ENCODE peak calls at places on chromosomes 13 and 19, in nine cellular contexts. One of them, this sample, is unnamed.

GRCh38 chr19:16045893-16046292 is 30.4 kb upstream of the TPM4 start:
- DNase-seq in left lung: no peak
- DNase-seq in cardiac fibroblast: no peak
- DNase-seq in WERI-Rb-1: no peak
- DNase-seq in foreskin fibroblast: no peak
- DNase-seq in HFFc6: no peak
- DNase-seq in activated B cell treated with CpG ODN at 0.5 μM for 24 hours: no peak
- DNase-seq in AG09319: no peak
- DNase-seq in breast epithelium: no peak
- DNase-seq in this sample: no peak

GRCh38 chr19:41808663-41809566 is 12.5 kb downstream of the CEACAM3 start:
- DNase-seq in left lung: peak; percentile 79
- DNase-seq in cardiac fibroblast: no peak
- DNase-seq in WERI-Rb-1: no peak
- DNase-seq in foreskin fibroblast: no peak
- DNase-seq in HFFc6: no peak
- DNase-seq in activated B cell treated with CpG ODN at 0.5 μM for 24 hours: no peak
- DNase-seq in AG09319: no peak
- DNase-seq in breast epithelium: no peak
- DNase-seq in this sample: no peak

GRCh38 chr13:106104281-106104901 is 431.1 kb downstream of the EFNB2 start:
- DNase-seq in left lung: no peak
- DNase-seq in cardiac fibroblast: peak; percentile 95
- DNase-seq in WERI-Rb-1: no peak
- DNase-seq in foreskin fibroblast: peak; percentile 88
- DNase-seq in HFFc6: peak; percentile 89
- DNase-seq in activated B cell treated with CpG ODN at 0.5 μM for 24 hours: no peak
- DNase-seq in AG09319: peak; percentile 4
- DNase-seq in breast epithelium: no peak
- DNase-seq in this sample: no peak

GRCh38 chr19:4379383-4380253 is 20.7 kb downstream of the SH3GL1 start:
- DNase-seq in left lung: peak; percentile 74
- DNase-seq in cardiac fibroblast: peak; percentile 89
- DNase-seq in WERI-Rb-1: no peak
- DNase-seq in foreskin fibroblast: no peak
- DNase-seq in HFFc6: no peak
- DNase-seq in activated B cell treated with CpG ODN at 0.5 μM for 24 hours: peak; percentile 41
- DNase-seq in AG09319: no peak
- DNase-seq in breast epithelium: no peak
- DNase-seq in this sample: no peak

GRCh38 chr13:41614671-41615519 is 157.5 kb downstream of the RGCC start:
- DNase-seq in left lung: no peak
- DNase-seq in cardiac fibroblast: peak; percentile 65
- DNase-seq in WERI-Rb-1: no peak
- DNase-seq in foreskin fibroblast: peak; percentile 70
- DNase-seq in HFFc6: peak; percentile 27
- DNase-seq in activated B cell treated with CpG ODN at 0.5 μM for 24 hours: no peak
- DNase-seq in AG09319: no peak
- DNase-seq in breast epithelium: no peak
- DNase-seq in this sample: no peak

GRCh38 chr19:33998739-33999345 is 173.5 kb upstream of the LSM14A start:
- DNase-seq in left lung: no peak
- DNase-seq in cardiac fibroblast: peak; percentile 21
- DNase-seq in WERI-Rb-1: no peak
- DNase-seq in foreskin fibroblast: no peak
- DNase-seq in HFFc6: no peak
- DNase-seq in activated B cell treated with CpG ODN at 0.5 μM for 24 hours: no peak
- DNase-seq in AG09319: no peak
- DNase-seq in breast epithelium: no peak
- DNase-seq in this sample: no peak

GRCh38 chr13:75359266-75359665 is 122.7 kb downstream of the TBC1D4 start:
- DNase-seq in left lung: no peak
- DNase-seq in cardiac fibroblast: peak; percentile 94
- DNase-seq in WERI-Rb-1: no peak
- DNase-seq in foreskin fibroblast: peak; percentile 80
- DNase-seq in HFFc6: peak; percentile 93
- DNase-seq in activated B cell treated with CpG ODN at 0.5 μM for 24 hours: no peak
- DNase-seq in AG09319: peak; percentile 41
- DNase-seq in breast epithelium: no peak
- DNase-seq in this sample: no peak

GRCh38 chr19:46880440-46880839 is 19.6 kb downstream of the ARHGAP35 start:
- DNase-seq in left lung: no peak
- DNase-seq in cardiac fibroblast: peak; percentile 56
- DNase-seq in WERI-Rb-1: no peak
- DNase-seq in foreskin fibroblast: no peak
- DNase-seq in HFFc6: no peak
- DNase-seq in activated B cell treated with CpG ODN at 0.5 μM for 24 hours: no peak
- DNase-seq in AG09319: no peak
- DNase-seq in breast epithelium: no peak
- DNase-seq in this sample: no peak

GRCh38 chr19:45161715-45162463 is 1.1 kb upstream of the NKPD1 start:
- DNase-seq in left lung: no peak
- DNase-seq in cardiac fibroblast: peak; percentile 32
- DNase-seq in WERI-Rb-1: peak; percentile 75
- DNase-seq in foreskin fibroblast: no peak
- DNase-seq in HFFc6: no peak
- DNase-seq in activated B cell treated with CpG ODN at 0.5 μM for 24 hours: no peak
- DNase-seq in AG09319: no peak
- DNase-seq in breast epithelium: no peak
- DNase-seq in this sample: peak; percentile 75

GRCh38 chr19:35642798-35643254 is 1.3 kb downstream of the ETV2 start:
- DNase-seq in left lung: peak; percentile 40
- DNase-seq in cardiac fibroblast: no peak
- DNase-seq in WERI-Rb-1: no peak
- DNase-seq in foreskin fibroblast: no peak
- DNase-seq in HFFc6: no peak
- DNase-seq in activated B cell treated with CpG ODN at 0.5 μM for 24 hours: no peak
- DNase-seq in AG09319: no peak
- DNase-seq in breast epithelium: no peak
- DNase-seq in this sample: no peak

GRCh38 chr13:80123945-80124344 is 217.0 kb downstream of the SPRY2 start:
- DNase-seq in left lung: no peak
- DNase-seq in cardiac fibroblast: no peak
- DNase-seq in WERI-Rb-1: no peak
- DNase-seq in foreskin fibroblast: no peak
- DNase-seq in HFFc6: no peak
- DNase-seq in activated B cell treated with CpG ODN at 0.5 μM for 24 hours: no peak
- DNase-seq in AG09319: no peak
- DNase-seq in breast epithelium: no peak
- DNase-seq in this sample: no peak

GRCh38 chr19:28694812-28695211 is 518.1 kb downstream of the UQCRFS1 start:
- DNase-seq in left lung: no peak
- DNase-seq in cardiac fibroblast: no peak
- DNase-seq in WERI-Rb-1: no peak
- DNase-seq in foreskin fibroblast: no peak
- DNase-seq in HFFc6: no peak
- DNase-seq in activated B cell treated with CpG ODN at 0.5 μM for 24 hours: no peak
- DNase-seq in AG09319: no peak
- DNase-seq in breast epithelium: no peak
- DNase-seq in this sample: peak; percentile 5

GRCh38 chr13:87274209-87274819 is 396.9 kb upstream of the SLITRK5 start:
- DNase-seq in left lung: no peak
- DNase-seq in cardiac fibroblast: peak; percentile 23
- DNase-seq in WERI-Rb-1: peak; percentile 85
- DNase-seq in foreskin fibroblast: no peak
- DNase-seq in HFFc6: no peak
- DNase-seq in activated B cell treated with CpG ODN at 0.5 μM for 24 hours: no peak
- DNase-seq in AG09319: peak; percentile 4
- DNase-seq in breast epithelium: no peak
- DNase-seq in this sample: peak; percentile 53

GRCh38 chr13:109945206-109945960 is 159.0 kb upstream of the IRS2 start:
- DNase-seq in left lung: no peak
- DNase-seq in cardiac fibroblast: peak; percentile 95
- DNase-seq in WERI-Rb-1: no peak
- DNase-seq in foreskin fibroblast: peak; percentile 93
- DNase-seq in HFFc6: peak; percentile 87
- DNase-seq in activated B cell treated with CpG ODN at 0.5 μM for 24 hours: no peak
- DNase-seq in AG09319: peak; percentile 38
- DNase-seq in breast epithelium: no peak
- DNase-seq in this sample: no peak
- TF ChIP-seq CTCF in left lung: no peak
- TF ChIP-seq CTCF in cardiac fibroblast: no peak
- TF ChIP-seq CTCF in WERI-Rb-1: no peak
- TF ChIP-seq CTCF in foreskin fibroblast: no peak
- TF ChIP-seq CTCF in HFFc6: no peak
- TF ChIP-seq CTCF in activated B cell treated with CpG ODN at 0.5 μM for 24 hours: no peak
- TF ChIP-seq CTCF in AG09319: no peak
- TF ChIP-seq CTCF in breast epithelium: no peak
- TF ChIP-seq CTCF in this sample: no peak

GRCh38 chr13:111540486-111540885 is 220.0 kb downstream of the TEX29 start:
- DNase-seq in left lung: no peak
- DNase-seq in cardiac fibroblast: no peak
- DNase-seq in WERI-Rb-1: no peak
- DNase-seq in foreskin fibroblast: no peak
- DNase-seq in HFFc6: no peak
- DNase-seq in activated B cell treated with CpG ODN at 0.5 μM for 24 hours: no peak
- DNase-seq in AG09319: no peak
- DNase-seq in breast epithelium: no peak
- DNase-seq in this sample: no peak

GRCh38 chr13:111537843-111538499 is 217.5 kb downstream of the TEX29 start:
- DNase-seq in left lung: no peak
- DNase-seq in cardiac fibroblast: no peak
- DNase-seq in WERI-Rb-1: no peak
- DNase-seq in foreskin fibroblast: no peak
- DNase-seq in HFFc6: no peak
- DNase-seq in activated B cell treated with CpG ODN at 0.5 μM for 24 hours: no peak
- DNase-seq in AG09319: no peak
- DNase-seq in breast epithelium: no peak
- DNase-seq in this sample: no peak

GRCh38 chr13:111541345-111541744 is 220.9 kb downstream of the TEX29 start:
- DNase-seq in left lung: no peak
- DNase-seq in cardiac fibroblast: no peak
- DNase-seq in WERI-Rb-1: no peak
- DNase-seq in foreskin fibroblast: no peak
- DNase-seq in HFFc6: no peak
- DNase-seq in activated B cell treated with CpG ODN at 0.5 μM for 24 hours: no peak
- DNase-seq in AG09319: no peak
- DNase-seq in breast epithelium: no peak
- DNase-seq in this sample: no peak

GRCh38 chr13:111539252-111539651 is 218.8 kb downstream of the TEX29 start:
- DNase-seq in left lung: no peak
- DNase-seq in cardiac fibroblast: no peak
- DNase-seq in WERI-Rb-1: no peak
- DNase-seq in foreskin fibroblast: no peak
- DNase-seq in HFFc6: no peak
- DNase-seq in activated B cell treated with CpG ODN at 0.5 μM for 24 hours: no peak
- DNase-seq in AG09319: no peak
- DNase-seq in breast epithelium: no peak
- DNase-seq in this sample: no peak

GRCh38 chr13:111539791-111540446 is 219.5 kb downstream of the TEX29 start:
- DNase-seq in left lung: no peak
- DNase-seq in cardiac fibroblast: no peak
- DNase-seq in WERI-Rb-1: no peak
- DNase-seq in foreskin fibroblast: no peak
- DNase-seq in HFFc6: no peak
- DNase-seq in activated B cell treated with CpG ODN at 0.5 μM for 24 hours: no peak
- DNase-seq in AG09319: no peak
- DNase-seq in breast epithelium: no peak
- DNase-seq in this sample: no peak
- TF ChIP-seq CTCF in left lung: no peak
- TF ChIP-seq CTCF in cardiac fibroblast: no peak
- TF ChIP-seq CTCF in WERI-Rb-1: no peak
- TF ChIP-seq CTCF in foreskin fibroblast: no peak
- TF ChIP-seq CTCF in HFFc6: no peak
- TF ChIP-seq CTCF in activated B cell treated with CpG ODN at 0.5 μM for 24 hours: no peak
- TF ChIP-seq CTCF in AG09319: no peak
- TF ChIP-seq CTCF in breast epithelium: no peak
- TF ChIP-seq CTCF in this sample: no peak

GRCh38 chr13:65677906-65678305 is 1552.2 kb downstream of the PCDH9 start:
- DNase-seq in left lung: no peak
- DNase-seq in cardiac fibroblast: peak; percentile 39
- DNase-seq in WERI-Rb-1: no peak
- DNase-seq in foreskin fibroblast: peak; percentile 20
- DNase-seq in HFFc6: no peak
- DNase-seq in activated B cell treated with CpG ODN at 0.5 μM for 24 hours: no peak
- DNase-seq in AG09319: no peak
- DNase-seq in breast epithelium: no peak
- DNase-seq in this sample: no peak
- TF ChIP-seq CTCF in left lung: no peak
- TF ChIP-seq CTCF in cardiac fibroblast: peak; percentile 15
- TF ChIP-seq CTCF in WERI-Rb-1: no peak
- TF ChIP-seq CTCF in foreskin fibroblast: peak; percentile 4
- TF ChIP-seq CTCF in HFFc6: no peak
- TF ChIP-seq CTCF in activated B cell treated with CpG ODN at 0.5 μM for 24 hours: no peak
- TF ChIP-seq CTCF in AG09319: no peak
- TF ChIP-seq CTCF in breast epithelium: no peak
- TF ChIP-seq CTCF in this sample: no peak

GRCh38 chr19:11197291-11198174 is at the start of gene KANK2:
- DNase-seq in left lung: peak; percentile 87
- DNase-seq in cardiac fibroblast: peak; percentile 75
- DNase-seq in WERI-Rb-1: peak; percentile 88
- DNase-seq in foreskin fibroblast: peak; percentile 73
- DNase-seq in HFFc6: peak; percentile 35
- DNase-seq in activated B cell treated with CpG ODN at 0.5 μM for 24 hours: peak; percentile 83
- DNase-seq in AG09319: no peak
- DNase-seq in breast epithelium: peak; percentile 91
- DNase-seq in this sample: peak; percentile 71
- TF ChIP-seq CTCF in left lung: no peak
- TF ChIP-seq CTCF in cardiac fibroblast: no peak
- TF ChIP-seq CTCF in WERI-Rb-1: peak; percentile 29
- TF ChIP-seq CTCF in foreskin fibroblast: no peak
- TF ChIP-seq CTCF in HFFc6: peak; percentile 24
- TF ChIP-seq CTCF in activated B cell treated with CpG ODN at 0.5 μM for 24 hours: no peak
- TF ChIP-seq CTCF in AG09319: no peak
- TF ChIP-seq CTCF in breast epithelium: no peak
- TF ChIP-seq CTCF in this sample: peak; percentile 17

DNA sequence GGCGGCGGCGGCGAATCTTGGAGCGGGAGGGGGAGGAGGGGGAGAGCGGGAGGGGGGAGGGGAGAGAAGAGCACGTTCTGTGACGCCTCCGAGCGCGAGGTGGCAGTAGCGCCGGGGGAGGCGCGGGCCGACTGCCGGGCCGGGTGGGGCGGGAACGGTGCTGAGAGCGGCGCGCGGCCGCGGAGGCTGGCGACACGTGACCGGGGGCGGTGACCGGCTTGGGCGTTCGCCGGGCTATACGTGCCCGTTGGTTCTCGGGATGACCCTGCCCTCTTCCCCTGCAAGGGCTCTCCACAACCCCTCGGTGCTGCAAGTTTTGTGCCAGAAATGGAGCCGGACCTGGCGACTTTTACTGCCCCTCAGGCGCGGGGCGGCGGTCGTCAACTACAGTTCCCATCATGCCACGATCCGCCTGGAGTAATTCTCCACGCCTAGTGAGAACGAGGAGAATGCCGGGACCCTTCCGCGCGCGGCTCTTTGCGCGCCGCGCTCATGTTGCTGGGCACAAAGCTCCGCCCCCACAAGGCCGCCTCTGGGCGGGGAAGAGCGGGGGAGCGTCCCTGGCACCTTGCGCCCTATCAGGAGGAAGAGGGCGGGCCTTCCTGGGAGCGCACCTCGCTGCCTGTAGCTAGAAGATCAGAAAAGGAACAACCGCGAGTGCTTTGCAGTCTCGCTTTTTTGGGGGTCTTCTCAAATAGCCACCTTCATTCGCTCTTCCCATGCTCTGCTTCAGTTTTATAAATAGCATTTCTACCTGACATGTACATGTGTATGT is at the start of gene KPNA3:
- DNase-seq in left lung: peak; percentile 97
- DNase-seq in cardiac fibroblast: peak; percentile 96
- DNase-seq in WERI-Rb-1: peak; percentile 90
- DNase-seq in foreskin fibroblast: peak; percentile 97
- DNase-seq in HFFc6: peak; percentile 93
- DNase-seq in activated B cell treated with CpG ODN at 0.5 μM for 24 hours: peak; percentile 88
- DNase-seq in AG09319: peak; percentile 88
- DNase-seq in breast epithelium: peak; percentile 90
- DNase-seq in this sample: peak; percentile 83
- TF ChIP-seq CTCF in left lung: no peak
- TF ChIP-seq CTCF in cardiac fibroblast: no peak
- TF ChIP-seq CTCF in WERI-Rb-1: no peak
- TF ChIP-seq CTCF in foreskin fibroblast: no peak
- TF ChIP-seq CTCF in HFFc6: peak; percentile 49
- TF ChIP-seq CTCF in activated B cell treated with CpG ODN at 0.5 μM for 24 hours: no peak
- TF ChIP-seq CTCF in AG09319: no peak
- TF ChIP-seq CTCF in breast epithelium: no peak
- TF ChIP-seq CTCF in this sample: no peak

This sample was measured in neural crest cell.